ENCODE peak calls at places on chromosomes 12 and 14, in five cellular contexts. N, Z, L, V and T are unnamed samples.

GRCh38 chr12:104412681-104413080 is 44.1 kb upstream of the CHST11 start:
- DNase-seq in N (no peak), Z (no peak), L (no peak), V (no peak), T (no peak)

GRCh38 chr14:35174342-35174741 is 52.0 kb downstream of the PRORP start:
- DNase-seq in N (no peak), Z (no peak), L (no peak), V (no peak), T (no peak)

GRCh38 chr14:69014829-69015259 is 35.7 kb upstream of the ACTN1 start:
- DNase-seq in N (no peak), Z (no peak), L (peak; percentile 55), V (no peak), T (no peak)

GRCh38 chr12:89544730-89545184 is 18.9 kb upstream of the POC1B start:
- DNase-seq in N (peak; percentile 68), Z (no peak), L (no peak), V (no peak), T (no peak)

GRCh38 chr12:6627598-6627997 is 8.2 kb downstream of the LPAR5 start:
- DNase-seq in N (no peak), Z (no peak), L (no peak), V (no peak), T (no peak)

GRCh38 chr12:97568336-97569180 is 106.0 kb downstream of the RMST start:
- DNase-seq in N (no peak), Z (peak; percentile 4), L (peak; percentile 96), V (no peak), T (no peak)

GRCh38 chr12:131135786-131136538 is 182.3 kb downstream of the ADGRD1 start:
- DNase-seq in N (no peak), Z (no peak), L (no peak), V (no peak), T (no peak)

GRCh38 chr12:1195513-1195912 is 204.5 kb downstream of the ERC1 start:
- DNase-seq in N (no peak), Z (no peak), L (no peak), V (no peak), T (no peak)

GRCh38 chr12:116892318-116892717 is 11.1 kb upstream of the HRK start:
- DNase-seq in N (no peak), Z (no peak), L (peak; percentile 54), V (no peak), T (no peak)

GRCh38 chr12:114508529-114509129 is 102.7 kb upstream of the TBX5 start:
- DNase-seq in N (no peak), Z (peak; percentile 80), L (peak; percentile 75), V (peak; percentile 75), T (peak; percentile 41)

GRCh38 chr12:10214877-10215267 is 2.2 kb downstream of the GABARAPL1 start:
- DNase-seq in N (no peak), Z (no peak), L (no peak), V (no peak), T (no peak)

GRCh38 chr12:56545023-56545604 is 23.5 kb downstream of the RBMS2 start:
- DNase-seq in N (no peak), Z (no peak), L (no peak), V (no peak), T (no peak)

GRCh38 chr12:739349-739748 is 13.0 kb upstream of the WNK1 start:
- DNase-seq in N (no peak), Z (no peak), L (no peak), V (no peak), T (no peak)

GRCh38 chr14:102230481-102231210 is 74.3 kb downstream of the MOK start:
- DNase-seq in N (no peak), Z (no peak), L (no peak), V (no peak), T (no peak)

GRCh38 chr12:118376089-118377004 is at the start of gene SUDS3:
- DNase-seq in N (peak; percentile 97), Z (peak; percentile 84), L (peak; percentile 94), V (peak; percentile 94), T (peak; percentile 84)

GRCh38 chr12:114404451-114405198 is 1.3 kb downstream of the TBX5 start:
- DNase-seq in N (no peak), Z (no peak), L (no peak), V (no peak), T (no peak)

DNA sequence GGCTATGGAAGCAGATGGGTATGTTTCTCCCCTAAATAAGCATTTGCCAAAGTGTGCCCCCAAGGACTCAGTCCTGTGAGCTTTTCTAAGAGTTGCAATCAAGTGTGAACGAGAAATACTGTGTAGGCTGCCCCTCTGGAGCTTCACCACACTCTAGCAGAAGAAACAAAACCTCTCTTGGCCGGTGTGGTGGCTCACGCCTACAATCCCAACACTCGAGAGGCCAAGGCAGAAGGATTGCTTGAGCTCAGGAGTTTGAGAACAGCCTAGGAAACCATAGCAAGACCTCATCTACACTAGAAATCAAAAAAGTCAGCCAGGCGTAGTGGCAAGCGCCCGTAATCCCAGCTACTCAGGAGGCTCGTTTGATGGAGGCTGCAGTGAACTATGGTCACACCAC is 9.8 kb downstream of the VPS37B start:
- DNase-seq in N (no peak), Z (no peak), L (no peak), V (no peak), T (no peak)
- H3K4me1 ChIP-seq in N (peaks cover 87% of the 10 kb centered on the region), Z (peaks cover 60% of the 10 kb centered on the region), L (peaks cover 71% of the 10 kb centered on the region), V (peaks cover 56% of the 10 kb centered on the region), T (peaks cover 30% of the 10 kb centered on the region)

GRCh38 chr12:107557026-107557425 is 128.6 kb upstream of the PWP1 start:
- DNase-seq in N (no peak), Z (no peak), L (no peak), V (no peak), T (no peak)
- TF ChIP-seq CTCF in N (no peak), Z (no peak), L (no peak), V (no peak), T (no peak)

DNA sequence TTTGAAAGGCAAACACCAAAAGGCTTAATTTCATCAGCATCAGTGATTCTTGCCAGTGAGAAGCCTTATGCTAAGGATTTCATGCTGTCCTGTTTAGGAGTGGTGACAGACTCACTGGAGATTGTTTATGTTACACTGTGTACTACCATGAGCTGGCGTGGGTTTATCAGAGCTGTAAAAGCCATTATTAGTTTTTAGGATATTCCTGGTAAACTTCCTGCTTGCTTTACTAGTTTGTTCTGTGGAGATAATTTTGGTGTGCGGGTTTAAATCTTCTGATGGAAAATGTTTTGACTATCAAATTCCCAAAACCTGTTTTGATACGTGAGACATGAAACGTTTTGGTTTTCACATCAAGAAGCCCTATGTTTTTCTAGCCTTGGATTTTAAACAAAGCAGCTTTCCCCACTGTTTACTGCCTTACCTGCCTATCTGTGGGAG is 15.2 kb downstream of the PPFIBP1 start:
- DNase-seq in N (no peak), Z (no peak), L (peak; percentile 38), V (no peak), T (no peak)
- H3K4me1 ChIP-seq in N (peaks cover 15% of the 10 kb centered on the region), Z (peaks cover 35% of the 10 kb centered on the region), L (peaks cover 12% of the 10 kb centered on the region), V (peaks cover 64% of the 10 kb centered on the region), T (peaks cover 73% of the 10 kb centered on the region)

DNA sequence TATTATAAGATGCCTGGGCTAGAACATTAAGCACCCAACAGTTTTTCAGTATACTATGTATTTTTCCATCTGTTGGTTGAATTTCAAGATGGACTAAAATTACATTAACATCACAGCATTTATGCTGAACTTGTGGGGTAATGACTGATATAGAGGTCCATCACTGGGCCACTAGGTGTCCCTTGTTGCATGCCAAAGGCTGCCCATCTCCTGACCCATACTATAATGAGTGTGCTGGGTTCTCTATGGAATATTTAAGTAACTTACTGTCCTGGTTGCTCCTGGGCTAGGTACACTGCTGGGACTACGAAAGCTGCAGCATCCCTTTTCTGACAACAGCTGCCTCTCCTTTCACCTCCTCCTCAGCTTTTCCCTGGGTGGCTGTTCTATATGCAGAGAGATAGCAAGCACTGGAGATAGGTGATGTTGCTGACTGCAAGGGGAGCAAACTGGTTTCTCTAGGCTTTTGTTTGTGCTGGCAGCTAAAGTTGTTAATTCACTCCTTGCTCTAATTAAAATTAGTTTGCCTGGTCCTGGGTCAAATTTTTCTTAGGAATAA is 138.6 kb upstream of the TRHDE start:
- DNase-seq in N (no peak), Z (no peak), L (peak; percentile 28), V (no peak), T (no peak)
- TF ChIP-seq CTCF in N (no peak), Z (no peak), L (peak; percentile 50), V (no peak), T (no peak)

DNA sequence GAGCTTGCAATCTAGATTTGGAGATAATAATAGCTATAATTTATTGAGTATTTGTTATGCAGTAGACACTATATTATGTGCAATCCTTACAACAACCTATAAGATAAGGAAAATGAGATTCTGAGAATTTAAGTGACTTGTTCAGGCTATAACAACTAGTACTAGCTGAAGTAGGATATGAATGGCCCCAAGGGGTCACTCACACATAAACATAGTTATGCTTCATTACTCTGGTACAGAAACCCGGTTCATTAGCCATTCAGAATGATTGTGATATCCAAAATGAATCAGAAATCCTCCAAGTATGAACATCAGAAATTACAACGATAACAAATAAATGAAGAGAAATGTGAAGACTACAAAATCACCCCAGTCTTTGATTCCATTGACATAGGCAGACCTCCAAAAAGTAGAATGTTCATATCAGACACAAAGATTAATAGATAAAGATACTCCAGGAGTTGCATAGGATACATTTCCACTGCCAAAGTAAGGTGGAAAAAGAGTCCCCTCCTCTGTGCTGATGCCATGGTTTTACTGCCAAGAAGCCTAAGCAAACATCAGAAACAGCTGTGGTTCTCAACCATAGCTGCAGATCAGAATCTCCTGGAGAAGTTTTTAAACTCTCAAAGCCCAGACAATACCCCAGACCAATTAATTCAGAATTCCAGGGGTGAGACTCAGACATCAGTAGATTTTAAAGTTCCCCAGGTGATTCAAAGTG is 8.6 kb upstream of the NID2 start:
- DNase-seq in N (no peak), Z (no peak), L (peak; percentile 45), V (no peak), T (no peak)
- H3K4me1 ChIP-seq in N (no peaks in the 10 kb centered on the region), Z (peaks cover 40% of the 10 kb centered on the region), L (peaks cover 72% of the 10 kb centered on the region), V (peaks cover 44% of the 10 kb centered on the region), T (peaks cover 45% of the 10 kb centered on the region)